ENCODE peak calls at places on chromosomes 13 and 19, in eight cellular contexts. J is activated CD8-positive, alpha-beta memory T cell treated with anti-CD3 and anti-CD28 coated beads for 1 hour; L is mesothelial cell of epicardium; H is activated effector memory CD4-positive, alpha-beta T cell treated with Interleukin-2 at 50 U/mL for 16 hours; V is right lobe of liver; X is heart right ventricle; B is AG04449; R is NCI-H187. Z is an unnamed sample.
A peak's percentile ranks its signal among the peaks of the same experiment; 100 is the strongest.

GRCh38 chr13:57409121-57409520 is 222.4 kb upstream of the PCDH17 start:
- DNase-seq in X (no peak), B (no peak), L (no peak), H (no peak), V (no peak), R (no peak), J (no peak), Z (no peak)

GRCh38 chr13:106990594-106990993 is 422.7 kb upstream of the ARGLU1 start:
- DNase-seq in X (no peak), R (no peak), J (no peak), V (no peak), L (no peak), H (no peak), B (no peak), Z (no peak)

GRCh38 chr13:52925221-52925620 is 76.8 kb upstream of the PCDH8 start:
- DNase-seq in X (peak; percentile 27), H (no peak), L (no peak), B (no peak), J (no peak), R (no peak), V (no peak), Z (no peak)

GRCh38 chr19:50460161-50460765 is 16.0 kb upstream of the EMC10 start:
- DNase-seq in L (no peak), X (no peak), B (no peak), J (no peak), R (no peak), V (no peak), H (no peak), Z (no peak)

GRCh38 chr19:30160426-30160825 is 211.8 kb upstream of the ZNF536 start:
- DNase-seq in B (no peak), J (no peak), X (no peak), H (no peak), L (no peak), R (no peak), V (no peak), Z (no peak)

GRCh38 chr19:48351341-48351752 is 12.4 kb downstream of the TMEM143 start:
- DNase-seq in L (no peak), J (peak; percentile 66), R (peak; percentile 37), B (no peak), V (peak; percentile 72), H (peak; percentile 65), X (peak; percentile 78), Z (peak; percentile 97)

GRCh38 chr19:54379187-54379678 is 14.5 kb upstream of the LAIR1 start:
- DNase-seq in L (no peak), X (no peak), B (no peak), J (no peak), H (no peak), V (no peak), R (no peak), Z (no peak)

GRCh38 chr19:46981296-46981695 is 38.3 kb upstream of the NPAS1 start:
- DNase-seq in B (no peak), R (no peak), J (no peak), H (no peak), L (no peak), X (no peak), V (no peak), Z (no peak)

GRCh38 chr13:81171065-81171647 is 830.2 kb upstream of the SPRY2 start:
- DNase-seq in V (no peak), H (no peak), J (no peak), R (no peak), L (no peak), B (no peak), X (no peak), Z (no peak)

GRCh38 chr19:17950310-17951150 is 16.4 kb upstream of the KCNN1 start:
- DNase-seq in J (no peak), V (no peak), L (no peak), X (no peak), R (no peak), H (peak; percentile 28), B (no peak), Z (peak; percentile 70)

GRCh38 chr19:16258440-16258903 is 60.8 kb downstream of the AP1M1 start:
- DNase-seq in R (no peak), V (peak; percentile 78), B (no peak), J (no peak), L (no peak), H (no peak), X (peak; percentile 84), Z (no peak)

GRCh38 chr13:78497702-78498319 is 105.5 kb downstream of the POU4F1 start:
- DNase-seq in L (no peak), V (no peak), B (no peak), H (no peak), R (no peak), X (no peak), J (no peak), Z (no peak)

GRCh38 chr13:75421987-75422386 is 60.0 kb downstream of the TBC1D4 start:
- DNase-seq in B (no peak), R (no peak), V (no peak), X (no peak), H (no peak), L (no peak), J (no peak), Z (no peak)

GRCh38 chr13:74770361-74770760 is 636.2 kb upstream of the KLF12 start:
- DNase-seq in R (no peak), J (no peak), H (no peak), L (no peak), B (peak; percentile 59), V (no peak), X (no peak), Z (no peak)

GRCh38 chr13:50425772-50426171 is 410.5 kb downstream of the KCNRG start:
- DNase-seq in X (no peak), L (no peak), H (no peak), R (no peak), J (no peak), V (no peak), B (no peak), Z (no peak)

GRCh38 chr13:98142427-98143156 is at the start of gene FARP1:
- DNase-seq in H (no peak), J (no peak), B (no peak), V (peak; percentile 89), X (peak; percentile 79), L (peak; percentile 77), R (peak; percentile 75), Z (no peak)

GRCh38 chr13:95315752-95316151 is 14.5 kb upstream of the ABCC4 start:
- DNase-seq in B (no peak), L (no peak), H (no peak), J (no peak), V (no peak), R (no peak), X (no peak), Z (no peak)

Z was measured in H1.